ENCODE peak calls at places on chromosomes 5 and 9, in seven cellular contexts. M is epithelial cell of esophagus; H is T47D; N is EL; U is AG09309; R is anterior cingulate cortex; C is stimulated activated naive B cell treated with anti-CD40 and anti-IgM and Interleukin-4, amounts not matched to agents 10 μg/mL and 1 μg/mL and 100 μg/mL, for 72 hours. F is an unnamed sample.
A peak's percentile ranks its signal among the peaks of the same experiment; 100 is the strongest.

GRCh38 chr5:148104226-148104625 is 40.4 kb downstream of the SPINK5 start:
- DNase-seq in C (no peak), M (no peak), R (no peak), H (no peak), N (no peak), U (no peak), F (no peak)

GRCh38 chr5:124599048-124599973 is 147.1 kb downstream of the ZNF608 start:
- DNase-seq in C (no peak), N (peak; percentile 23), M (peak; percentile 46), H (peak; percentile 4), R (no peak), U (no peak), F (peak; percentile 54)

GRCh38 chr9:126703330-126704156 is 89.8 kb downstream of the LMX1B start:
- DNase-seq in C (no peak), M (no peak), U (no peak), N (no peak), R (no peak), H (no peak), F (no peak)

GRCh38 chr9:95511232-95511951 is 5.4 kb downstream of the PTCH1 start:
- DNase-seq in H (peak; percentile 43), M (peak; percentile 71), R (peak; percentile 65), U (no peak), C (peak; percentile 9), N (peak; percentile 80), F (peak; percentile 72)

GRCh38 chr5:169647566-169647965 is 10.5 kb downstream of the DOCK2 start:
- DNase-seq in N (no peak), H (no peak), C (no peak), R (no peak), U (no peak), M (no peak), F (no peak)

GRCh38 chr9:89427621-89428221 is 70.2 kb downstream of the SEMA4D start:
- DNase-seq in H (no peak), M (no peak), C (no peak), U (no peak), N (peak; percentile 29), R (no peak), F (no peak)

GRCh38 chr5:105501315-105501714 is 1938.7 kb upstream of the NUDT12 start:
- DNase-seq in U (no peak), C (no peak), M (no peak), N (no peak), R (no peak), H (no peak), F (no peak)

GRCh38 chr9:33263131-33263935 is 1.2 kb downstream of the BAG1 start:
- DNase-seq in R (no peak), M (peak; percentile 32), N (peak; percentile 44), U (no peak), C (no peak), H (no peak), F (peak; percentile 45)

GRCh38 chr5:42629284-42629683 is 127.3 kb upstream of the CCDC152 start:
- DNase-seq in N (no peak), H (no peak), C (no peak), U (no peak), M (no peak), R (no peak), F (no peak)

GRCh38 chr9:33106827-33107621 is 30.6 kb upstream of the SMU1 start:
- DNase-seq in R (no peak), C (no peak), M (peak; percentile 73), N (peak; percentile 91), U (peak; percentile 83), H (no peak), F (no peak)

GRCh38 chr5:54390015-54390414 is 65.5 kb upstream of the HSPB3 start:
- DNase-seq in U (peak; percentile 80), H (no peak), C (no peak), M (peak; percentile 98), R (no peak), N (peak; percentile 95), F (peak; percentile 60)

GRCh38 chr5:73284196-73284795 is 111.3 kb downstream of the TMEM174 start:
- DNase-seq in N (no peak), U (no peak), R (no peak), H (no peak), M (no peak), C (no peak), F (no peak)

GRCh38 chr9:98774746-98775145 is 21.6 kb downstream of the ANKS6 start:
- DNase-seq in U (no peak), R (no peak), C (no peak), N (peak; percentile 37), H (no peak), M (peak; percentile 34), F (peak; percentile 39)

GRCh38 chr9:114503009-114503408 is 2.3 kb downstream of the WHRN start:
- DNase-seq in M (no peak), R (no peak), C (no peak), U (no peak), N (no peak), H (no peak), F (no peak)

GRCh38 chr5:56055287-56055686 is 60.5 kb upstream of the IL6ST start:
- DNase-seq in U (no peak), M (no peak), C (no peak), R (no peak), H (no peak), N (no peak), F (no peak)

GRCh38 chr5:34806532-34806931 is 32.4 kb upstream of the TTC23L start:
- DNase-seq in M (no peak), H (no peak), U (no peak), C (no peak), N (no peak), R (no peak), F (no peak)

GRCh38 chr9:134403682-134404301 is 77.5 kb downstream of the RXRA start:
- DNase-seq in H (no peak), N (peak; percentile 54), M (no peak), U (peak; percentile 79), R (peak; percentile 45), C (no peak), F (no peak)

GRCh38 chr9:22654833-22655232 is 208.2 kb downstream of the DMRTA1 start:
- DNase-seq in R (no peak), N (no peak), U (no peak), M (no peak), H (no peak), C (no peak), F (no peak)

GRCh38 chr5:148730955-148731898 is 76.9 kb upstream of the HTR4 start:
- DNase-seq in N (peak; percentile 86), M (peak; percentile 86), H (peak; percentile 30), C (peak; percentile 49), U (peak; percentile 70), R (peak; percentile 17), F (peak; percentile 89)

GRCh38 chr9:123561055-123561454 is 205.1 kb downstream of the CRB2 start:
- DNase-seq in U (no peak), H (no peak), N (no peak), C (no peak), M (no peak), R (no peak), F (no peak)

GRCh38 chr5:73663860-73664240 is 37.9 kb downstream of the ARHGEF28 start:
- DNase-seq in H (no peak), C (no peak), R (no peak), U (no peak), M (peak; percentile 56), N (no peak), F (no peak)

F was measured in HT-29.